ENCODE peak calls at places on chromosomes 7 and 10, in six cellular contexts. One of them, this sample, is unnamed.
A peak's percentile ranks its signal among the peaks of the same experiment; 100 is the strongest.

GRCh38 chr7:27117687-27118491 is 12.7 kb downstream of the HOXA4 start:
- DNase-seq in psoas muscle: no peak
- DNase-seq in A549: no peak
- DNase-seq in cardiac muscle cell: no peak
- DNase-seq in thoracic aorta: no peak
- DNase-seq in mucosa of descending colon: no peak
- DNase-seq in this sample: no peak

GRCh38 chr10:113859261-113859660 is 4.8 kb downstream of the NHLRC2 start:
- DNase-seq in psoas muscle: no peak
- DNase-seq in A549: no peak
- DNase-seq in cardiac muscle cell: no peak
- DNase-seq in thoracic aorta: no peak
- DNase-seq in mucosa of descending colon: no peak
- DNase-seq in this sample: peak; percentile 41

GRCh38 chr10:46084321-46085165 is 38.5 kb upstream of the MSMB start:
- DNase-seq in psoas muscle: no peak
- DNase-seq in A549: no peak
- DNase-seq in cardiac muscle cell: no peak
- DNase-seq in thoracic aorta: no peak
- DNase-seq in mucosa of descending colon: no peak
- DNase-seq in this sample: no peak

GRCh38 chr7:113144839-113145238 is 26.5 kb upstream of the SMIM30 start:
- DNase-seq in psoas muscle: no peak
- DNase-seq in A549: no peak
- DNase-seq in cardiac muscle cell: no peak
- DNase-seq in thoracic aorta: no peak
- DNase-seq in mucosa of descending colon: no peak
- DNase-seq in this sample: no peak

GRCh38 chr7:105647591-105647990 is 66.3 kb upstream of the EFCAB10 start:
- DNase-seq in psoas muscle: no peak
- DNase-seq in A549: no peak
- DNase-seq in cardiac muscle cell: no peak
- DNase-seq in thoracic aorta: no peak
- DNase-seq in mucosa of descending colon: no peak
- DNase-seq in this sample: no peak

GRCh38 chr10:12531305-12531738 is 182.0 kb downstream of the CAMK1D start:
- DNase-seq in psoas muscle: peak; percentile 68
- DNase-seq in A549: no peak
- DNase-seq in cardiac muscle cell: peak; percentile 20
- DNase-seq in thoracic aorta: no peak
- DNase-seq in mucosa of descending colon: no peak
- DNase-seq in this sample: no peak

GRCh38 chr7:28958946-28959417 is 852 bp upstream of the TRIL start:
- DNase-seq in psoas muscle: no peak
- DNase-seq in A549: no peak
- DNase-seq in cardiac muscle cell: no peak
- DNase-seq in thoracic aorta: no peak
- DNase-seq in mucosa of descending colon: no peak
- DNase-seq in this sample: no peak

GRCh38 chr7:40782836-40783235 is 648.0 kb downstream of the SUGCT start:
- DNase-seq in psoas muscle: no peak
- DNase-seq in A549: no peak
- DNase-seq in cardiac muscle cell: no peak
- DNase-seq in thoracic aorta: no peak
- DNase-seq in mucosa of descending colon: no peak
- DNase-seq in this sample: no peak

GRCh38 chr7:14385074-14385473 is 395.6 kb upstream of the ETV1 start:
- DNase-seq in psoas muscle: no peak
- DNase-seq in A549: no peak
- DNase-seq in cardiac muscle cell: no peak
- DNase-seq in thoracic aorta: no peak
- DNase-seq in mucosa of descending colon: no peak
- DNase-seq in this sample: no peak

GRCh38 chr7:20352573-20353304 is 22.0 kb downstream of the ITGB8 start:
- DNase-seq in psoas muscle: no peak
- DNase-seq in A549: peak; percentile 85
- DNase-seq in cardiac muscle cell: no peak
- DNase-seq in thoracic aorta: no peak
- DNase-seq in mucosa of descending colon: no peak
- DNase-seq in this sample: no peak

GRCh38 chr7:143388491-143389101 is 7.5 kb downstream of the ZYX start:
- DNase-seq in psoas muscle: no peak
- DNase-seq in A549: no peak
- DNase-seq in cardiac muscle cell: peak; percentile 6
- DNase-seq in thoracic aorta: no peak
- DNase-seq in mucosa of descending colon: no peak
- DNase-seq in this sample: no peak

GRCh38 chr10:45509491-45509890 is 135.5 kb downstream of the ALOX5 start:
- DNase-seq in psoas muscle: no peak
- DNase-seq in A549: no peak
- DNase-seq in cardiac muscle cell: no peak
- DNase-seq in thoracic aorta: no peak
- DNase-seq in mucosa of descending colon: no peak
- DNase-seq in this sample: no peak

GRCh38 chr7:29622335-29623265 is 59.0 kb downstream of the PRR15 start:
- DNase-seq in psoas muscle: no peak
- DNase-seq in A549: peak; percentile 80
- DNase-seq in cardiac muscle cell: peak; percentile 83
- DNase-seq in thoracic aorta: no peak
- DNase-seq in mucosa of descending colon: no peak
- DNase-seq in this sample: no peak

GRCh38 chr7:53600296-53600695 is 564.9 kb downstream of the POM121L12 start:
- DNase-seq in psoas muscle: no peak
- DNase-seq in A549: no peak
- DNase-seq in cardiac muscle cell: no peak
- DNase-seq in thoracic aorta: no peak
- DNase-seq in mucosa of descending colon: no peak
- DNase-seq in this sample: no peak

DNA sequence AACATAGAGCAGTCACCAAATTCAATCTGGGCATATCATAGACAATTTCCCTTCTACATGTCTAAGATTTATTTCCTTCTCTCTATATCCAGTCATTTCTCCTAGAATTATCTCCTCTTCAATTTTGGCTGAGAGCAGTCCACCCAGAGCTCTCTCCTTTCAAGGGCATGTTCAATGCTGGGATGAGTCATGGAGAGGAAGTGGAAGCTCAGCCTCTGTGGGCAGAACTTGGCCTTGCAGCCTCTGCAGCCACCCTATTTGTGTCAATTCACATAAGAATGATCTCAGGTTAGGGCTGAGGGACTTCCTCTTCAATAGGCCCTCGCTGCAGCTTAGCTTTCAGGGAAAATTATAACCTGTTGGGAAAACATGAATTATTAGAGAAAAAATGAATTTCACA is 560.8 kb downstream of the POM121L12 start:
- DNase-seq in psoas muscle: no peak
- DNase-seq in A549: no peak
- DNase-seq in cardiac muscle cell: no peak
- DNase-seq in thoracic aorta: no peak
- DNase-seq in mucosa of descending colon: no peak
- DNase-seq in this sample: no peak
- TF ChIP-seq CTCF in psoas muscle: no peak
- TF ChIP-seq CTCF in A549: no peak
- TF ChIP-seq CTCF in cardiac muscle cell: no peak
- TF ChIP-seq CTCF in thoracic aorta: no peak
- TF ChIP-seq CTCF in mucosa of descending colon: no peak
- TF ChIP-seq CTCF in this sample: no peak

GRCh38 chr7:116582806-116583444 is 58.1 kb downstream of the CAV1 start:
- DNase-seq in psoas muscle: peak; percentile 56
- DNase-seq in A549: no peak
- DNase-seq in cardiac muscle cell: peak; percentile 79
- DNase-seq in thoracic aorta: no peak
- DNase-seq in mucosa of descending colon: no peak
- DNase-seq in this sample: peak; percentile 72
- H3K4me3 ChIP-seq in psoas muscle: no peak overlapping the region
- H3K4me3 ChIP-seq in A549: no peak overlapping the region
- H3K4me3 ChIP-seq in cardiac muscle cell: no peak overlapping the region
- H3K4me3 ChIP-seq in thoracic aorta: peak overlapping the region; percentile 42
- H3K4me3 ChIP-seq in mucosa of descending colon: no peak overlapping the region
- H3K4me3 ChIP-seq in this sample: peak overlapping the region; percentile 36

DNA sequence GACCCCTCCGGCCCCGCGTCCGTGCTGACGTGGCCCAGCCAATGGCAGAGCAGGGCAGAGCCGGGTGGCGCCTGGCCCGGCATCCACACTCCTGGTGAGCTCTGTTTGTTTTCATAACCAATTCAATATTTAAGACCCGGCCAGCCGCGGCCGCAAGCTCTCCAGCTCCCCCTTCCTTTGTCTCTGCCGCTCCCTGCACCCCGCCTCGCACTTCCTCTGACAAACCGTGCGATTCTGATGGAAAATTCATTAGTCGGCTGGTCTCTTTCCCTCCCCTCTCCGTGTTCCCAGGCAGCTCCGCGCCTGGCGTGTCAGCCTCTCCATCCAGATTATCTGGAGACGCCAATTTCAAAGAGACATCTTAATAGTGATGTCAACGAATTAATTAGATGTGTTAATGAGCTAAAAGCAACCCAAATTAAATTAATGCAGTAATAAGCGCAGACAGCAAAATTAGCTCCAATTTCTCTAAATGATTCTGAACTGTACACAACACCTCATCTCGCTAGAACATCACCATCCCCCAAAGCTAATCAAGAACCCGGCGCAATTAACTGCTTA is 55.3 kb downstream of the MICALL2 start:
- DNase-seq in psoas muscle: no peak
- DNase-seq in A549: no peak
- DNase-seq in cardiac muscle cell: peak; percentile 74
- DNase-seq in thoracic aorta: no peak
- DNase-seq in mucosa of descending colon: no peak
- DNase-seq in this sample: no peak
- TF ChIP-seq CTCF in psoas muscle: no peak
- TF ChIP-seq CTCF in A549: no peak
- TF ChIP-seq CTCF in cardiac muscle cell: peak; percentile 31
- TF ChIP-seq CTCF in thoracic aorta: no peak
- TF ChIP-seq CTCF in mucosa of descending colon: no peak
- TF ChIP-seq CTCF in this sample: no peak

DNA sequence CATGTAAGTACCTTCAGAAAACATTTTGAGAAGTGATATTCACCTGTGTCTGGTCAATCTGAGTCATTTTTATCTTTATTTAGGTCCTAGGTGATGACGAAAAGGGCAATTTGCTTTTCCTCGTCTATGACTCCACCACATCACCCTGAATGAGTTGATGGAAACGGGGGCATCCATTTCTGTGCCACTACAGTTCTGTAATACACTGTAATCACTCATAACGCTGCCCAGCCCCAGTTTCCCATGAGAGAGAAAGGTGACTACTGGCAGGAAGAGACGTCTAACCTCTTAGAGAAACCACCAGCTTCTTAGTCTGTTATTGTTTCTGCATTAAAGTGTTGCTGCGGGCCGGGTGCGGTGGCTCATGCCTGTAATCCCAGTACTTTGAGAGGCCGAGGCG is 205.3 kb upstream of the MKLN1 start:
- DNase-seq in psoas muscle: no peak
- DNase-seq in A549: no peak
- DNase-seq in cardiac muscle cell: no peak
- DNase-seq in thoracic aorta: no peak
- DNase-seq in mucosa of descending colon: no peak
- DNase-seq in this sample: peak; percentile 74
- H3K4me3 ChIP-seq in psoas muscle: no peak overlapping the region
- H3K4me3 ChIP-seq in A549: no peak overlapping the region
- H3K4me3 ChIP-seq in cardiac muscle cell: no peak overlapping the region
- H3K4me3 ChIP-seq in thoracic aorta: no peak overlapping the region
- H3K4me3 ChIP-seq in mucosa of descending colon: no peak overlapping the region
- H3K4me3 ChIP-seq in this sample: no peak overlapping the region

GRCh38 chr7:12490105-12490688 is 80.3 kb upstream of the SCIN start:
- DNase-seq in psoas muscle: no peak
- DNase-seq in A549: peak; percentile 33
- DNase-seq in cardiac muscle cell: peak; percentile 33
- DNase-seq in thoracic aorta: no peak
- DNase-seq in mucosa of descending colon: no peak
- DNase-seq in this sample: peak; percentile 23
- TF ChIP-seq CTCF in psoas muscle: peak; percentile 31
- TF ChIP-seq CTCF in A549: peak; percentile 83
- TF ChIP-seq CTCF in cardiac muscle cell: peak; percentile 51
- TF ChIP-seq CTCF in thoracic aorta: peak; percentile 22
- TF ChIP-seq CTCF in mucosa of descending colon: no peak
- TF ChIP-seq CTCF in this sample: peak; percentile 34

DNA sequence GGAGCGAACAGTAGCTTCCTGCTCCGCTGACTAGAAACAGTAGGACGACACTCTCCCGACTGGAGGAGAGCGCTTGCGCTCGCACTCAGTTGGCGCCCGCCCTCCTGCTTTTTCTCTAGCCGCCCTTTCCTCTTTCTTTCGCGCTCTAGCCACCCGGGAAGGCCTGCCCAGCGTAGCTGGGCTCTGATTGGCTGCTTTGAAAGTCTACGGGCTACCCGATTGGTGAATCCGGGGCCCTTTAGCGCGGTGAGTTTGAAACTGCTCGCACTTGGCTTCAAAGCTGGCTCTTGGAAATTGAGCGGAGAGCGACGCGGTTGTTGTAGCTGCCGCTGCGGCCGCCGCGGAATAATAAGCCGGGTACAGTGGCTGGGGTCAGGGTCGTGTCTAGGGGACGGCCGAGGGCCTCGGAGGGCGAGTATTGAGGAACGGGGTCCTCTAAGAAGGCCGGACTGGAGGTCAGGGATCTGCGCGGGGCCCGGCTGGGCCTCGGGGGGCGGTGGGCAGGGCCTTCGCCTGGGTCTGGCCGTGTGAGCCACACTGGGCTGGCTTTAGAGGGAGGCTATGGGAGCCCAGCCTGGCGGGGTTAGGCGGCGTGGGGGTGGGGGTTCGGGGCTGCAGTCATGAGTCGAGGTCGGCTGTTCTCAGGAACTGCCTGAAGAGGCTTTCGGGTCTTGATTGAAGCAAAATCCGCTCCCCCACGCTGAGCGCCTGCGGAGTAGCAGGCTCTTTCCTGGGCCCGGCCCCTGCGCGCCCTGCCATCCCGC is at the start of gene CDK1:
- DNase-seq in psoas muscle: peak; percentile 98
- DNase-seq in A549: peak; percentile 96
- DNase-seq in cardiac muscle cell: peak; percentile 99
- DNase-seq in thoracic aorta: peak; percentile 81
- DNase-seq in mucosa of descending colon: peak; percentile 97
- DNase-seq in this sample: peak; percentile 98
- H3K4me3 ChIP-seq in psoas muscle: peak within 1 kb of the TSS; percentile 67
- H3K4me3 ChIP-seq in A549: peak within 1 kb of the TSS; percentile 74
- H3K4me3 ChIP-seq in cardiac muscle cell: peak within 1 kb of the TSS; percentile 77
- H3K4me3 ChIP-seq in thoracic aorta: peak within 1 kb of the TSS; percentile 82
- H3K4me3 ChIP-seq in mucosa of descending colon: peak within 1 kb of the TSS; percentile 38
- H3K4me3 ChIP-seq in this sample: peak within 1 kb of the TSS; percentile 77

DNA sequence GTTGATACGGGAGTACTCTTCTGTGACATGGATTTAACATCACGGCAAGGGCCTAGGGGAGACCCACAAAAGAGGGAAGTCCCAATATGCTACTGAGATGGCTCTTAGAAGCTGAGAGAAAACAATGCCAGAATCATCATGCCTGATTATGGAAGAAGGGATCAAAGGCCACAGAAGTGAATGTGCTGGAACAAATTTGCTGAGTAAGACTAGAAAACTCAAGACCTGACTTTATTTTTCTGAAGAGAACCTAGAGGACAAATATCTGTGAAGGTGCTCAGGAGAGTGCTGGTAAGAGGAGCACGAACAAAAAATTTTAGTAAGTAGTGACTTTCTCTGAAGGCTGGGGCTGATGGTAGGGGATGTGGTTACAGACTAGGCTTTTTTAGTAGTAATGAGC is 277.0 kb downstream of the ZEB1 start:
- DNase-seq in psoas muscle: no peak
- DNase-seq in A549: no peak
- DNase-seq in cardiac muscle cell: no peak
- DNase-seq in thoracic aorta: no peak
- DNase-seq in mucosa of descending colon: no peak
- DNase-seq in this sample: no peak
- TF ChIP-seq CTCF in psoas muscle: no peak
- TF ChIP-seq CTCF in A549: no peak
- TF ChIP-seq CTCF in cardiac muscle cell: no peak
- TF ChIP-seq CTCF in thoracic aorta: no peak
- TF ChIP-seq CTCF in mucosa of descending colon: no peak
- TF ChIP-seq CTCF in this sample: no peak

GRCh38 chr10:43689007-43689491 is 40.4 kb upstream of the ZNF32 start:
- DNase-seq in psoas muscle: peak; percentile 61
- DNase-seq in A549: no peak
- DNase-seq in cardiac muscle cell: no peak
- DNase-seq in thoracic aorta: no peak
- DNase-seq in mucosa of descending colon: no peak
- DNase-seq in this sample: no peak
- H3K4me3 ChIP-seq in psoas muscle: no peak overlapping the region
- H3K4me3 ChIP-seq in A549: peak overlapping the region; percentile 54
- H3K4me3 ChIP-seq in cardiac muscle cell: no peak overlapping the region
- H3K4me3 ChIP-seq in thoracic aorta: peak overlapping the region; percentile 76
- H3K4me3 ChIP-seq in mucosa of descending colon: no peak overlapping the region
- H3K4me3 ChIP-seq in this sample: no peak overlapping the region